ENCODE peak calls at places on chromosome 4, in six cellular contexts. T is psoas muscle, M is HFF-Myc, O is NB4, Z is upper lobe of right lung, S is kidney epithelial cell. V is an unnamed sample.

GRCh38 chr4:17324431-17324830 is 187.5 kb downstream of the QDPR start:
- DNase-seq in T (peak), M (no peak), O (peak), Z (no peak), S (peak), V (peak)

GRCh38 chr4:72112514-72113156 is 80.8 kb downstream of the NPFFR2 start:
- DNase-seq in T (no peak), M (peak), O (peak), Z (no peak), S (peak), V (peak)

GRCh38 chr4:112213850-112214249 is 17.7 kb upstream of the AP1AR start:
- DNase-seq in T (no peak), M (no peak), O (peak), Z (no peak), S (no peak), V (peak)

GRCh38 chr4:176376032-176376614 is 56.4 kb downstream of the SPCS3 start:
- DNase-seq in T (no peak), M (no peak), O (peak), Z (no peak), S (no peak), V (peak)

GRCh38 chr4:118849867-118850812 is 14.2 kb upstream of the SEC24D start:
- DNase-seq in T (no peak), M (no peak), O (peak), Z (no peak), S (no peak), V (peak)

GRCh38 chr4:118964891-118965411 is 76.3 kb downstream of the SYNPO2 start:
- DNase-seq in T (no peak), M (no peak), O (no peak), Z (no peak), S (no peak), V (peak)

GRCh38 chr4:80309301-80310004 is 26.1 kb upstream of the CFAP299 start:
- DNase-seq in T (no peak), M (peak), O (peak), Z (no peak), S (peak), V (peak)

GRCh38 chr4:84366111-84366510 is 133.0 kb downstream of the NKX6-1 start:
- DNase-seq in T (no peak), M (no peak), O (peak), Z (no peak), S (peak), V (no peak)

GRCh38 chr4:27472364-27472763 is 611.7 kb downstream of the STIM2 start:
- DNase-seq in T (no peak), M (no peak), O (no peak), Z (no peak), S (no peak), V (no peak)

GRCh38 chr4:47662975-47663374 is 174.9 kb downstream of the CORIN start:
- DNase-seq in T (no peak), M (no peak), O (peak), Z (no peak), S (no peak), V (no peak)

GRCh38 chr4:38330321-38330720 is 333.7 kb upstream of the KLF3 start:
- DNase-seq in T (no peak), M (no peak), O (no peak), Z (no peak), S (no peak), V (no peak)

GRCh38 chr4:181528570-181529184 is 714.5 kb upstream of the TENM3 start:
- DNase-seq in T (peak), M (peak), O (peak), Z (peak), S (peak), V (peak)

GRCh38 chr4:141375855-141376254 is 155.2 kb downstream of the ZNF330 start:
- DNase-seq in T (no peak), M (peak), O (no peak), Z (no peak), S (peak), V (peak)

GRCh38 chr4:8696369-8697127 is 104.0 kb downstream of the CPZ start:
- DNase-seq in T (no peak), M (no peak), O (no peak), Z (peak), S (no peak), V (no peak)

GRCh38 chr4:109432676-109433075 is 939 bp upstream of the SEC24B start:
- DNase-seq in T (no peak), M (no peak), O (peak), Z (no peak), S (no peak), V (peak)

GRCh38 chr4:127012549-127012948 is 620.2 kb upstream of the INTU start:
- DNase-seq in T (no peak), M (no peak), O (no peak), Z (no peak), S (peak), V (peak)

GRCh38 chr4:100462206-100462605 is 55.6 kb downstream of the EMCN start:
- DNase-seq in T (no peak), M (no peak), O (no peak), Z (no peak), S (no peak), V (peak)

DNA sequence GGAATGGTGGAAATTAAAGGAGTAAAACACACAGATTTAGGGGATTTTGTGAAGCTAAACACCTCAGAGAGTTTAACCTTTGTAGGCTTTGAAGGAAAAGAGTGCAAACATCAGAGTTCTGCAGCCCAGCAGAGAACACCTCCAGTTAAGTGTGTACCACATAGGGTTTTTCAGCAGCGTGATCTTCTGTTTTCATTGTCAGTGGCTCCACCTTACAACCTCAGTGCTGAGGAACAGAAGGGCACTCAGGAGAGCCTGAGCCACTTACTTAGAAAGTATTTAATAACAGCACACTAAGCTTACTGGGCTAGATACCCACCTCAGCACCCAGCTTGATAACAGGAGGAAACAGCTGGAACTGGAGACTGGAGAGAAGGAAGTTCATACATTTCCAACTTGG is 2.0 kb upstream of the FBXW7 start:
- DNase-seq in T (no peak), M (no peak), O (no peak), Z (no peak), S (no peak), V (no peak)
- H3K4me3 ChIP-seq in T (no peak), M (peak), O (peak), Z (no peak), S (no peak), V (no peak)

GRCh38 chr4:708631-708933 is 3.0 kb downstream of the PCGF3 start:
- DNase-seq in T (no peak), M (no peak), O (no peak), Z (no peak), S (no peak), V (no peak)
- H3K4me3 ChIP-seq in T (peak), M (peak), O (no peak), Z (no peak), S (no peak), V (no peak)

DNA sequence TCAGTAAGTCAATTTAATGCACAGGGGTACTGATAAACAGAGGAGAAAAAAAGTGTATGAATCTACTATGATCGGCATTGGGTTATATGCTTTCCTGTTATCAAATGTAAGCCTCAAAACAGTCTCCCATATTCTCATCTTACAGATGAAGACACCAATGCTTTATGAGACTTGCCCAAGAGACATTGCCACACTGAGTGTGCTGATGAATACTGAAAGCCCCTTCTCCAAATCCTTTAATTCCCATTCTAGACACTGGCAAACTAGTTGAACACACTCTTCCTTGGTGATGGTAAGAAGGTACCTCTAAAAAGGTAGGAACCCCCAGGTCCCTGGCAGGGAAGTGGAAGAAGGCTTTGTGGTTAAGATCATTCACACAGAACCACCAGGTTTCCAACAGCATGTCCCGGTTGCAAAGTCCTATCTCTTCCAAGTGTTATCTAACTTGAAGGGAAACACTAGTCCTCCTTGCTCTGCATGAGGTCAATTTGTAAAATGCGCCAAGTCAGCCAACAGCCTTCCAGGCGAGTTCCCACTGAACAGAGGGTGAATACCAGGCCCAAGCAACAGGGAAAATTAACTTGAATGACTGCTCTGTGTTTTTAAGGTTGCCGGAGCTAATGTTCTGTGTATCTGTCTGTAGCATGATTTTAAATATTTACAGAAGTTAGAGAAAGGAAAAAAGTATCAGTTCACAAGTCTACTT is 5.1 kb downstream of the SETD7 start:
- DNase-seq in T (no peak), M (no peak), O (no peak), Z (no peak), S (no peak), V (peak)
- H3K4me3 ChIP-seq in T (peak), M (no peak), O (no peak), Z (no peak), S (no peak), V (no peak)

GRCh38 chr4:173529505-173530325 is at the start of gene HAND2:
- DNase-seq in T (no peak), M (peak), O (no peak), Z (no peak), S (no peak), V (no peak)
- H3K4me3 ChIP-seq in T (peak), M (peak), O (no peak), Z (peak), S (no peak), V (peak)

V was measured in astrocyte of the spinal cord.